ENCODE peak calls at places on chromosome 17, in nine cellular contexts. A is stimulated activated CD4-positive, alpha-beta T cell treated with anti-CD3 and anti-CD28 coated beads, Interleukin-4, amount 100 ng/mL, for 24 hours; Q is mucosa of gallbladder; D is activated CD8-positive, alpha-beta T cell treated with anti-CD3 and anti-CD28 coated beads for 36 hours; U is stimulated activated CD8-positive, alpha-beta memory T cell treated with anti-CD3 and anti-CD28 coated beads, Interleukin-15, amount 100 ng/mL, for 24 hours; I is suprapubic skin; T is T-helper 17 cell; H is T-helper 1 cell; C is NCI-H1436. J is an unnamed sample.

GRCh38 chr17:39410279-39410678 is 8.9 kb upstream of the FBXL20 start:
- DNase-seq in A (no peak), Q (no peak), D (no peak), U (no peak), I (peak), T (no peak), H (no peak), C (no peak), J (no peak)

GRCh38 chr17:72715906-72716572 is 376.4 kb downstream of the SLC39A11 start:
- DNase-seq in A (no peak), Q (no peak), D (no peak), U (no peak), I (no peak), T (no peak), H (no peak), C (no peak), J (no peak)

GRCh38 chr17:51128089-51128488 is 7.4 kb upstream of the SPAG9 start:
- DNase-seq in A (no peak), Q (no peak), D (peak), U (no peak), I (no peak), T (no peak), H (no peak), C (no peak), J (no peak)

GRCh38 chr17:45307290-45308015 is 9.4 kb downstream of the MAP3K14 start:
- DNase-seq in A (peak), Q (no peak), D (peak), U (no peak), I (no peak), T (no peak), H (no peak), C (no peak), J (no peak)

GRCh38 chr17:45989759-45990158 is 9.3 kb upstream of the STH start:
- DNase-seq in A (no peak), Q (no peak), D (no peak), U (no peak), I (no peak), T (no peak), H (no peak), C (no peak), J (no peak)

GRCh38 chr17:36791961-36792475 is 145.3 kb upstream of the LHX1 start:
- DNase-seq in A (no peak), Q (no peak), D (no peak), U (no peak), I (peak), T (no peak), H (no peak), C (no peak), J (no peak)

GRCh38 chr17:27466376-27466747 is 10.1 kb downstream of the KSR1 start:
- DNase-seq in A (no peak), Q (no peak), D (no peak), U (no peak), I (no peak), T (no peak), H (no peak), C (no peak), J (no peak)

GRCh38 chr17:81567191-81567590 is 15.0 kb upstream of the FAAP100 start:
- DNase-seq in A (no peak), Q (no peak), D (no peak), U (no peak), I (no peak), T (no peak), H (no peak), C (no peak), J (no peak)

GRCh38 chr17:37826497-37827115 is 81.7 kb upstream of the HNF1B start:
- DNase-seq in A (no peak), Q (no peak), D (no peak), U (no peak), I (no peak), T (no peak), H (no peak), C (no peak), J (no peak)

GRCh38 chr17:18362509-18363020 is 785 bp downstream of the SHMT1 start:
- DNase-seq in A (no peak), Q (peak), D (peak), U (no peak), I (peak), T (no peak), H (no peak), C (no peak), J (no peak)

GRCh38 chr17:19253112-19253511 is 15.9 kb downstream of the EPN2 start:
- DNase-seq in A (no peak), Q (no peak), D (no peak), U (no peak), I (no peak), T (no peak), H (no peak), C (no peak), J (no peak)

GRCh38 chr17:81976332-81977210 is 858 bp upstream of the ASPSCR1 start:
- DNase-seq in A (peak), Q (no peak), D (peak), U (peak), I (no peak), T (no peak), H (no peak), C (peak), J (peak)

GRCh38 chr17:46727572-46728348 is 90.7 kb downstream of the WNT3 start:
- DNase-seq in A (no peak), Q (no peak), D (no peak), U (no peak), I (no peak), T (no peak), H (no peak), C (no peak), J (no peak)

GRCh38 chr17:28364665-28365363 is at the start of gene SEBOX:
- DNase-seq in A (no peak), Q (no peak), D (no peak), U (no peak), I (no peak), T (no peak), H (no peak), C (no peak), J (no peak)